ENCODE peak calls at places on chromosome 2, in nine cellular contexts. W is GM13976, Z is colonic mucosa, L is lung, Y is left ventricle myocardium inferior, P is lower lobe of right lung, H is B cell, E is HCT116, T is stomach. S is an unnamed sample.

GRCh38 chr2:100059638-100060037 is 82.8 kb downstream of the AFF3 start:
- DNase-seq in Y (no peak), E (no peak), L (no peak), P (no peak), Z (no peak), W (no peak), T (no peak), H (no peak), S (no peak)

GRCh38 chr2:165886487-165887146 is 67.0 kb downstream of the TTC21B start:
- DNase-seq in Z (no peak), P (no peak), L (no peak), T (no peak), E (no peak), W (no peak), Y (no peak), H (no peak), S (no peak)

GRCh38 chr2:9110893-9111569 is 95.6 kb upstream of the ASAP2 start:
- DNase-seq in E (no peak), L (no peak), Z (no peak), T (no peak), P (no peak), Y (no peak), H (no peak), W (no peak), S (no peak)

GRCh38 chr2:11407413-11407812 is 58.5 kb downstream of the E2F6 start:
- DNase-seq in W (no peak), H (no peak), E (no peak), Z (no peak), Y (no peak), P (no peak), T (no peak), L (no peak), S (no peak)

GRCh38 chr2:65053199-65053598 is 3.0 kb upstream of the CEP68 start:
- DNase-seq in Z (no peak), H (peak), E (no peak), L (no peak), W (peak), Y (no peak), P (no peak), T (no peak), S (peak)

GRCh38 chr2:43482974-43483373 is 112.9 kb downstream of the THADA start:
- DNase-seq in W (no peak), L (no peak), Y (no peak), P (no peak), H (no peak), T (no peak), E (no peak), Z (no peak), S (peak)

GRCh38 chr2:3289526-3289925 is 88.1 kb downstream of the EIPR1 start:
- DNase-seq in Z (no peak), Y (no peak), H (no peak), T (peak), W (no peak), E (no peak), P (no peak), L (no peak), S (no peak)

GRCh38 chr2:221241072-221241471 is 331.0 kb downstream of the EPHA4 start:
- DNase-seq in T (no peak), H (no peak), P (no peak), Y (no peak), L (no peak), E (no peak), W (no peak), Z (no peak), S (no peak)

GRCh38 chr2:84417453-84417852 is 41.6 kb downstream of the SUCLG1 start:
- DNase-seq in T (no peak), W (no peak), Z (no peak), H (no peak), E (no peak), L (no peak), Y (no peak), P (no peak), S (no peak)

GRCh38 chr2:157307021-157307420 is 18.6 kb downstream of the ERMN start:
- DNase-seq in L (no peak), Y (no peak), E (no peak), T (no peak), W (no peak), H (no peak), P (no peak), Z (no peak), S (no peak)

GRCh38 chr2:43776317-43776716 is 2.5 kb downstream of the DYNC2LI1 start:
- DNase-seq in Z (no peak), L (no peak), W (no peak), H (no peak), Y (no peak), P (no peak), E (no peak), T (no peak), S (no peak)

GRCh38 chr2:67515021-67515420 is 117.9 kb downstream of the ETAA1 start:
- DNase-seq in P (no peak), T (no peak), L (no peak), Z (no peak), E (no peak), W (no peak), H (no peak), Y (no peak), S (no peak)

GRCh38 chr2:224248944-224249371 is 152.9 kb downstream of the FAM124B start:
- DNase-seq in P (no peak), Y (no peak), L (no peak), E (no peak), W (no peak), H (no peak), Z (no peak), T (no peak), S (no peak)

GRCh38 chr2:1060372-1060771 is 109.7 kb downstream of the SNTG2 start:
- DNase-seq in Z (no peak), P (no peak), H (no peak), W (no peak), L (no peak), E (no peak), T (no peak), Y (no peak), S (no peak)

GRCh38 chr2:5915926-5916325 is 223.7 kb downstream of the SOX11 start:
- DNase-seq in Z (no peak), H (no peak), E (no peak), L (peak), T (peak), Y (no peak), P (no peak), W (no peak), S (no peak)
- TF ChIP-seq CTCF in Z (no peak), H (no peak), E (peak), L (peak), T (peak), Y (peak), P (peak), W (peak), S (peak)

GRCh38 chr2:222610746-222611145 is 45.1 kb downstream of the FARSB start:
- DNase-seq in Y (no peak), L (no peak), W (no peak), E (no peak), P (no peak), Z (no peak), H (no peak), T (no peak), S (no peak)
- TF ChIP-seq CTCF in Y (peak), L (no peak), W (no peak), E (no peak), P (no peak), Z (no peak), H (no peak), T (no peak), S (peak)

GRCh38 chr2:205237524-205237923 is 444.8 kb upstream of the NRP2 start:
- DNase-seq in Y (no peak), H (no peak), P (no peak), W (no peak), E (no peak), T (no peak), L (no peak), Z (no peak), S (no peak)
- TF ChIP-seq CTCF in Y (no peak), H (no peak), P (no peak), W (no peak), E (peak), T (no peak), L (no peak), Z (no peak), S (peak)

GRCh38 chr2:70190413-70191243 is at the start of gene C2orf42:
- DNase-seq in H (peak), L (peak), P (peak), E (peak), T (peak), W (peak), Y (peak), Z (peak), S (peak)
- TF ChIP-seq CTCF in H (no peak), L (no peak), P (peak), E (no peak), T (no peak), W (no peak), Y (peak), Z (no peak), S (no peak)

S was measured in GM12864.